ENCODE peak calls at places on chromosome 10, in five cellular contexts. Z, C, A, X and H are unnamed samples.

GRCh38 chr10:77983384-77984341 is 45.7 kb downstream of the POLR3A start:
- DNase-seq in X (no peak), C (peak), Z (no peak), A (no peak), H (no peak)

GRCh38 chr10:70997236-70997635 is 108.9 kb upstream of the PCBD1 start:
- DNase-seq in X (no peak), A (no peak), Z (no peak), C (no peak), H (no peak)

GRCh38 chr10:60390224-60390626 is 550 bp upstream of the ANK3 start:
- DNase-seq in C (peak), A (no peak), X (no peak), Z (no peak), H (no peak)

GRCh38 chr10:62699148-62699547 is 105.4 kb upstream of the ADO start:
- DNase-seq in Z (no peak), C (no peak), X (no peak), A (no peak), H (no peak)

GRCh38 chr10:132886211-132887099 is 55.9 kb downstream of the CFAP46 start:
- DNase-seq in Z (peak), C (peak), A (no peak), X (no peak), H (no peak)

GRCh38 chr10:28681928-28682750 is 4.8 kb downstream of the BAMBI start:
- DNase-seq in A (no peak), Z (no peak), C (no peak), X (no peak), H (no peak)

GRCh38 chr10:31876616-31877352 is 51.8 kb downstream of the ARHGAP12 start:
- DNase-seq in X (no peak), A (no peak), Z (no peak), C (peak), H (no peak)

GRCh38 chr10:62082729-62083412 is 181.4 kb downstream of the ARID5B start:
- DNase-seq in Z (peak), A (no peak), C (peak), X (no peak), H (no peak)

GRCh38 chr10:2933041-2933440 is 134.3 kb upstream of the PFKP start:
- DNase-seq in C (no peak), Z (no peak), A (peak), X (no peak), H (no peak)

GRCh38 chr10:4061441-4061951 is 276.5 kb upstream of the KLF6 start:
- DNase-seq in Z (peak), X (no peak), A (peak), C (peak), H (no peak)

GRCh38 chr10:34249634-34250033 is 565.5 kb downstream of the PARD3 start:
- DNase-seq in A (no peak), Z (no peak), C (peak), X (peak), H (no peak)